ENCODE peak calls at places on chromosomes 6 and 20, in seven cellular contexts. X is pancreas; H is GM23248; V is CD4-positive, alpha-beta memory T cell; S is CD8-positive, alpha-beta T cell; D is adrenal gland; Q is H7. B is an unnamed sample.

GRCh38 chr6:102907181-102907580 is 1513.7 kb downstream of the GRIK2 start:
- DNase-seq in D (no peak), S (no peak), H (no peak), V (no peak), X (no peak), Q (peak; percentile 19), B (no peak)

GRCh38 chr6:74735304-74735703 is 470.5 kb downstream of the COL12A1 start:
- DNase-seq in X (no peak), V (no peak), D (no peak), S (no peak), Q (no peak), H (peak; percentile 92), B (peak; percentile 49)

GRCh38 chr6:150599199-150600002 is at the start of gene PLEKHG1:
- DNase-seq in D (peak; percentile 56), Q (peak; percentile 92), V (peak; percentile 59), X (peak; percentile 84), S (peak; percentile 49), H (peak; percentile 71), B (peak; percentile 69)

GRCh38 chr6:147382945-147383554 is 125.4 kb upstream of the SAMD5 start:
- DNase-seq in H (peak; percentile 56), D (no peak), Q (no peak), X (no peak), S (no peak), V (no peak), B (no peak)

GRCh38 chr6:166618866-166619761 is 7.9 kb downstream of the RPS6KA2 start:
- DNase-seq in D (no peak), S (no peak), Q (no peak), H (peak; percentile 78), V (no peak), X (no peak), B (no peak)

GRCh38 chr6:168045141-168045691 is 33.8 kb downstream of the FRMD1 start:
- DNase-seq in S (no peak), H (no peak), V (no peak), X (peak; percentile 54), Q (peak; percentile 62), D (no peak), B (no peak)

GRCh38 chr6:93894521-93894920 is 475.2 kb upstream of the EPHA7 start:
- DNase-seq in Q (no peak), D (no peak), X (no peak), V (no peak), S (no peak), H (peak; percentile 0), B (no peak)

GRCh38 chr20:45972500-45973183 is 639 bp upstream of the ZNF335 start:
- DNase-seq in H (peak; percentile 98), D (peak; percentile 30), X (no peak), S (no peak), Q (no peak), V (no peak), B (no peak)

GRCh38 chr6:24721461-24722215 is 2.7 kb upstream of the C6orf62 start:
- DNase-seq in Q (no peak), V (no peak), H (peak; percentile 92), D (peak; percentile 89), X (peak; percentile 91), S (peak; percentile 93), B (no peak)

GRCh38 chr20:24918579-24919566 is 30.2 kb upstream of the CST7 start:
- DNase-seq in H (no peak), X (peak; percentile 68), S (no peak), Q (peak; percentile 39), D (no peak), V (no peak), B (no peak)

GRCh38 chr6:113907107-113907506 is 50.0 kb downstream of the MARCKS start:
- DNase-seq in H (no peak), D (no peak), V (no peak), Q (no peak), S (no peak), X (no peak), B (no peak)

GRCh38 chr6:12291083-12291784 is 1.1 kb downstream of the EDN1 start:
- DNase-seq in X (no peak), S (no peak), V (no peak), H (no peak), D (no peak), Q (peak; percentile 28), B (no peak)

GRCh38 chr20:1291191-1291741 is 25.2 kb downstream of the SNPH start:
- DNase-seq in D (no peak), X (no peak), Q (no peak), V (no peak), S (no peak), H (peak; percentile 28), B (no peak)

GRCh38 chr20:41510847-41511453 is 107.2 kb downstream of the CHD6 start:
- DNase-seq in X (no peak), S (no peak), D (no peak), Q (no peak), H (no peak), V (no peak), B (no peak)

GRCh38 chr20:11919571-11919970 is 1.9 kb downstream of the BTBD3 start:
- DNase-seq in S (no peak), V (no peak), X (no peak), H (no peak), D (no peak), Q (no peak), B (no peak)

GRCh38 chr20:38177201-38177600 is 12.1 kb upstream of the TGM2 start:
- DNase-seq in D (no peak), V (no peak), X (no peak), Q (no peak), S (no peak), H (no peak), B (no peak)

GRCh38 chr20:47355489-47356219 is 845 bp downstream of the ZMYND8 start:
- DNase-seq in D (no peak), Q (no peak), H (peak; percentile 28), S (no peak), X (no peak), V (no peak), B (no peak)

GRCh38 chr6:128474481-128474880 is 45.9 kb downstream of the PTPRK start:
- DNase-seq in D (no peak), V (no peak), H (peak; percentile 50), Q (no peak), X (no peak), S (no peak), B (no peak)

DNA sequence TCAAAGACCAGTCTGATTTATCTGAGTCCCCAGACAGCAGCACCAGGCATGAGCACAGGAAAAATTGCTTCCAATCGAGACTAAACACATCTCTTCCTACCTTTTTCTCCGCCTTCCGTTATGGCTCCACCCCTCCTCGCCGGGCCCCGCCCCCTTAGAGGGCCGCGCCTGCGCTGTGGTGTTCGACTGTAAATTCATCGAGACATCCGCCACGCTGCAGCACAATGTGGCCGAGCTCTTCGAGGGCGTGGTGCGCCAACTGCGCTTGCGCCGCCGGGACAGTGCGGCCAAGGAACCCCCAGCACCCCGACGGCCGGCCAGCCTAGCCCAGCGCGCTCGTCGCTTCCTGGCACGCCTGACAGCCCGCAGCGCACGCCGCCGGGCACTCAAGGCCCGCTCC is 8.9 kb downstream of the REM1 start:
- DNase-seq in S (no peak), Q (peak; percentile 86), H (peak; percentile 47), V (peak; percentile 8), X (no peak), D (no peak), B (peak; percentile 31)
- H3K4me3 ChIP-seq in S (no peak overlapping the region), Q (no peak overlapping the region), H (no peak overlapping the region), V (no peak overlapping the region), X (no peak overlapping the region), D (no peak overlapping the region), B (no peak overlapping the region)

GRCh38 chr6:41935190-41935569 is 6.4 kb downstream of the CCND3 start:
- DNase-seq in H (no peak), X (no peak), Q (no peak), S (no peak), V (no peak), D (no peak), B (no peak)
- H3K36me3 ChIP-seq in H (peaks cover 39% of the 10 kb centered on the region), X (peaks cover 13% of the 10 kb centered on the region), Q (peaks cover 39% of the 10 kb centered on the region), S (peaks cover 56% of the 10 kb centered on the region), V (peaks cover 65% of the 10 kb centered on the region), D (no peaks in the 10 kb centered on the region), B (no peaks in the 10 kb centered on the region)

DNA sequence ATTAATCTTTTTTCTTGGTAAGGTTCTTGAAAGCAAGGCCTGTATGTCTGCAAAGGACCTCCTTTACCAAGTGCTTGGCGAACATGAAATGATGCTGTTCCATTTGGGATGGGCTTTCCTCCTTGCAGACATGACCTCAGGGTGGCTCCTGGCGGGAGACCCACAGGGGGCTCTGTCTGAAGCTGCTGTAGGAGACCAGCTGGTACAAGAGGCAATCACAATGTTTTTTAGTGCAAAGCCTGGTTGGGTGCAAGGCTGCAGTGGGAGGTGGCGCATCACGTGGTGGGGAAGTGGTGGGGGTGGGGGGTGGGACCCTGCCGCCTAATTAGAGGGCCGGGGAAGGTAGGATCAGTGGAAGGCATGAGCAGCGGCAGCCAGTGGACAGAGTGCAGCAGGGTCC is 9.2 kb upstream of the ARMC2 start:
- DNase-seq in D (no peak), V (no peak), H (no peak), S (no peak), X (no peak), Q (peak; percentile 29), B (no peak)
- H3K4me3 ChIP-seq in D (no peak overlapping the region), V (no peak overlapping the region), H (no peak overlapping the region), S (no peak overlapping the region), X (no peak overlapping the region), Q (peak overlapping the region; percentile 17), B (no peak overlapping the region)

DNA sequence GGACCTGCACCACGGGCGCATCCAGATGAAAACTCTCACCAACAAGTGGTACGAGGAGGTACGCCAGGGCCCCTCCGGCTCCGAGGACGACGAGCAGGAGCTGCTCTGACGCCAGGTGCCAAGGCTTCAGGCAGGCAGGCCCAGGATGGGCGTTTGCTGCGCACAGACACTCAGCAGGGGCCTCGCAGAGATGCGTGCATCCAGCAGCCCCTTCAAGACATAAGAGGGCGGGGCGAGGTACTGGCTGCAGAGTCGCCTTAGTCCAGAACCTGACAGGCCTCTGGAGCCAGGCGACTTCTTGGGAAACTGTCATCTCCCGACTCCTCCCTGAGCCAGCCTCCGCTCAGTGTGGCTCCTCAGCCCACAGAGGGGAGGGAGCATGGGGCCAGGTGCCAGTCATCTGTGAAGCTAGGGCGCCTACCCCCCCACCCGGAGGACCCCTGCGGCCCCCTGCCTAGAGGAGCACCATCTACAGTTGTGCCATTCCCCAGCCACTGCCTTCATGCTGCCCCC is 27.4 kb downstream of the SPATA2 start:
- DNase-seq in X (no peak), Q (no peak), H (no peak), S (no peak), V (no peak), D (no peak), B (no peak)
- H3K36me3 ChIP-seq in X (no peaks in the 10 kb centered on the region), Q (peaks cover 5% of the 10 kb centered on the region), H (no peaks in the 10 kb centered on the region), S (peaks cover 20% of the 10 kb centered on the region), V (peaks cover 24% of the 10 kb centered on the region), D (no peaks in the 10 kb centered on the region), B (no peaks in the 10 kb centered on the region)

DNA sequence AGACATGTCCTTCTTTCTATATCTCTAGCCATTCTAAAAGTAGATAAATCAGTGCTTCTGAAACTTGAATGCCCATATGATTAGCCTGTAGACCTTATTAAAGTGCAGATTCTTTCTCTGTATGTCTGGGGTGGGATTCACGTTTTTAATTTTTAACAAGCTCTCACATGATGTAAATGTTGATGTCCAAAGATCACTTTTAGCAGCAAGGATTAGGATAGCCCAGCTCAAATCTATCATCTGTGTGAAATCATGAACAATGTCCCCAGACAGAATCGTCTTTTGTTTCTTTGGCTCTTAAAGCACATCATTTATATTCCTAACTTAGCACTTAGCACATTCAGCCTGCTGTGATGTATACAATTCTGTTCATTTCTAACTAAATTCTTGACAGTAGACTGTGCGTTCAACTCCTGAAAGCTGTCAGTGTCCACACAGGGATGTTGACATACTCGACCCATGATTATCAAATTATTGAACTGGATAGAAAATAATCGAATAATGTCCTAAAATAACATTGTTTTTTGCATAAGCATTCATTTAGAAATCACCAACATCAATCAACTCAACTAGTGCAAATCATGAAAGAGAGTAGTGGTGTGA is 102.1 kb upstream of the MLIP start:
- DNase-seq in X (no peak), D (no peak), Q (no peak), S (no peak), H (no peak), V (no peak), B (no peak)
- H3K4me3 ChIP-seq in X (no peak overlapping the region), D (no peak overlapping the region), Q (no peak overlapping the region), S (no peak overlapping the region), H (no peak overlapping the region), V (no peak overlapping the region), B (no peak overlapping the region)

GRCh38 chr6:72819609-72820008 is 197.7 kb downstream of the KCNQ5 start:
- DNase-seq in D (no peak), V (no peak), Q (no peak), H (no peak), S (no peak), X (no peak), B (no peak)
- H3K36me3 ChIP-seq in D (no peaks in the 10 kb centered on the region), V (no peaks in the 10 kb centered on the region), Q (no peaks in the 10 kb centered on the region), H (no peaks in the 10 kb centered on the region), S (no peaks in the 10 kb centered on the region), X (no peaks in the 10 kb centered on the region), B (no peaks in the 10 kb centered on the region)

B was measured in uterus.